ENCODE peak calls at places on chromosomes 1 and 21, in ten cellular contexts. B is ecto neural progenitor cell; D is fibroblast of the aortic adventitia; S is stimulated activated CD8-positive, alpha-beta memory T cell treated with anti-CD3 and anti-CD28 coated beads, Interleukin-4, amount 100 ng/mL, for 4 hours; A is posterior cingulate gyrus; H is germinal center; P is endothelial cell; K is T-helper 9 cell; E is NCI-H1092; U is colonic mucosa. X is an unnamed sample.
A peak's percentile ranks its signal among the peaks of the same experiment; 100 is the strongest.

GRCh38 chr21:44666401-44667320 is at the start of gene KRTAP12-2:
- DNase-seq in B (no peak), D (no peak), S (no peak), A (no peak), H (no peak), P (no peak), K (no peak), E (peak; percentile 47), U (no peak), X (no peak)

GRCh38 chr1:89779541-89779940 is 41.3 kb upstream of the LRRC8D start:
- DNase-seq in B (no peak), D (no peak), S (no peak), A (no peak), H (no peak), P (no peak), K (no peak), E (no peak), U (no peak), X (no peak)

GRCh38 chr1:94866178-94866822 is 46.1 kb downstream of the SLC44A3 start:
- DNase-seq in B (no peak), D (peak; percentile 28), S (no peak), A (no peak), H (no peak), P (no peak), K (no peak), E (peak; percentile 22), U (no peak), X (no peak)

GRCh38 chr1:204637985-204638356 is 47.6 kb downstream of the LRRN2 start:
- DNase-seq in B (peak; percentile 58), D (peak; percentile 69), S (no peak), A (no peak), H (no peak), P (no peak), K (no peak), E (peak; percentile 86), U (peak; percentile 27), X (no peak)

GRCh38 chr1:47440849-47441170 is 3.0 kb downstream of the FOXD2 start:
- DNase-seq in B (no peak), D (no peak), S (no peak), A (no peak), H (no peak), P (no peak), K (no peak), E (no peak), U (peak; percentile 50), X (no peak)

GRCh38 chr21:43005635-43006034 is 31.3 kb downstream of the PKNOX1 start:
- DNase-seq in B (no peak), D (no peak), S (no peak), A (no peak), H (no peak), P (no peak), K (no peak), E (no peak), U (no peak), X (no peak)

GRCh38 chr1:60234761-60235160 is 161.2 kb upstream of the C1orf87 start:
- DNase-seq in B (no peak), D (no peak), S (no peak), A (no peak), H (no peak), P (no peak), K (no peak), E (no peak), U (no peak), X (no peak)

GRCh38 chr1:16015960-16016901 is 1.6 kb downstream of the HSPB7 start:
- DNase-seq in B (no peak), D (no peak), S (no peak), A (no peak), H (no peak), P (no peak), K (no peak), E (no peak), U (no peak), X (peak; percentile 47)

GRCh38 chr1:242212401-242212800 is 213.5 kb upstream of the MAP1LC3C start:
- DNase-seq in B (peak; percentile 51), D (no peak), S (no peak), A (no peak), H (no peak), P (no peak), K (no peak), E (no peak), U (no peak), X (no peak)